ENCODE peak calls at places on chromosomes 2 and 18, in six cellular contexts. G, M, A, W, R and L are unnamed samples.

GRCh38 chr18:3360211-3360610 is 89.8 kb upstream of the TGIF1 start:
- DNase-seq in G (no peak), M (no peak), A (no peak), W (no peak), R (no peak), L (peak; percentile 49)

GRCh38 chr18:52341617-52342381 is 1.8 kb downstream of the DCC start:
- DNase-seq in G (peak; percentile 50), M (no peak), A (no peak), W (no peak), R (no peak), L (no peak)

GRCh38 chr2:231883468-231883881 is 42.7 kb downstream of the NPPC start:
- DNase-seq in G (no peak), M (no peak), A (no peak), W (no peak), R (no peak), L (no peak)

GRCh38 chr2:109365131-109365530 is 236.1 kb downstream of the SH3RF3 start:
- DNase-seq in G (no peak), M (no peak), A (no peak), W (no peak), R (no peak), L (no peak)

GRCh38 chr2:32632089-32632488 is 4.2 kb downstream of the TTC27 start:
- DNase-seq in G (no peak), M (peak; percentile 27), A (peak; percentile 63), W (no peak), R (peak; percentile 53), L (no peak)

GRCh38 chr18:61731693-61732376 is 161.0 kb downstream of the RNF152 start:
- DNase-seq in G (no peak), M (no peak), A (no peak), W (no peak), R (no peak), L (no peak)

GRCh38 chr2:95667480-95667879 is 75.7 kb downstream of the TRIM43 start:
- DNase-seq in G (no peak), M (no peak), A (no peak), W (no peak), R (no peak), L (no peak)

GRCh38 chr18:74682998-74683311 is 85.3 kb downstream of the ZNF407 start:
- DNase-seq in G (peak; percentile 12), M (no peak), A (peak; percentile 44), W (no peak), R (no peak), L (no peak)

GRCh38 chr2:68372435-68372834 is 7.4 kb downstream of the PLEK start:
- DNase-seq in G (no peak), M (no peak), A (no peak), W (no peak), R (no peak), L (no peak)

GRCh38 chr2:13651684-13652131 is 935.0 kb downstream of the TRIB2 start:
- DNase-seq in G (no peak), M (no peak), A (no peak), W (peak; percentile 49), R (no peak), L (no peak)

GRCh38 chr18:79321625-79322024 is 74.1 kb upstream of the NFATC1 start:
- DNase-seq in G (no peak), M (no peak), A (peak; percentile 44), W (no peak), R (no peak), L (no peak)

DNA sequence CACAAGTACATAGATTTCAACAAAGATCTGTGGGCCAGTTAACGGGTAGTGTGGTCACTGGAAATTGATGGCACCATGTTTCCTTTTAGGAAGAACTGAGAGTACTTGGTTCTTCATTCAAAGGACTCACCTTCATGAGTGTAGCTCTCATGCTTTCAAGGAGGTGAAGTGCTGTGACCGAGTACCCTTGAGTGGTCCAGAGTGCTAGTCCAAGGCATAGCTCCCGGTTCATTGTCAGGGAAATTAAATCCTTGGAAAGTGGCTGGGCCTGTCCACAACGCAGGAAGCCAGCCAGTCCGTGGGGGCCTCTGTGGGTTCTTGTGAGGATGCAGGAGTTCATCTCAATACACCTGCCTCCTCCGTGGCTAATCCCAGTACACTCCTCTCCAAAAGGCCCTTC is 295.1 kb downstream of the GALR1 start:
- DNase-seq in G (no peak), M (no peak), A (no peak), W (no peak), R (no peak), L (no peak)
- TF ChIP-seq SMC3 in G (no peak), M (no peak), A (no peak), W (no peak), R (no peak), L (no peak)

DNA sequence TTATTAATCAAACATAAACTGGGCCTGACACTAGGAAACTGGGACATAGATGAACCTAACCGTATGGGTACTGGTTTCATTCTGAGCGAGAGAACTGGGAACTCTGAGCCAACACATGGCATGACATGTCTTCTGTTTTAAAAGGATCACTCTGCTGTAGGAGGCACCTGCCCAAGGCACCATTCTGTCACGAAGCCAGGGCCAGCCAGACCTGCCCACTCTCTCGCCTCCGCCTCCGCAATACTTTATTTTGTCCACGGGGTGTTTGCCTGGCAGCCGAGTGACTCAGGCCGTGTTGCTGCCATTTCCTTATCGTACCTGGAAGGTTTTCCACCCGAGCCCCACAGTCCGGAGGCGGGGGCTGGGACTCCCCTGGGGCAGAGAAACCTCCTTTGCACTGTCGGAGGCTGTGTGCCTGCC is 120.4 kb upstream of the ACKR3 start:
- DNase-seq in G (no peak), M (no peak), A (no peak), W (no peak), R (no peak), L (no peak)
- TF ChIP-seq SMC3 in G (no peak), M (no peak), A (no peak), W (no peak), R (no peak), L (no peak)

GRCh38 chr2:156537147-156537546 is 101.0 kb downstream of the GPD2 start:
- DNase-seq in G (no peak), M (no peak), A (peak; percentile 34), W (no peak), R (no peak), L (no peak)
- TF ChIP-seq SMC3 in G (no peak), M (no peak), A (no peak), W (no peak), R (no peak), L (no peak)

DNA sequence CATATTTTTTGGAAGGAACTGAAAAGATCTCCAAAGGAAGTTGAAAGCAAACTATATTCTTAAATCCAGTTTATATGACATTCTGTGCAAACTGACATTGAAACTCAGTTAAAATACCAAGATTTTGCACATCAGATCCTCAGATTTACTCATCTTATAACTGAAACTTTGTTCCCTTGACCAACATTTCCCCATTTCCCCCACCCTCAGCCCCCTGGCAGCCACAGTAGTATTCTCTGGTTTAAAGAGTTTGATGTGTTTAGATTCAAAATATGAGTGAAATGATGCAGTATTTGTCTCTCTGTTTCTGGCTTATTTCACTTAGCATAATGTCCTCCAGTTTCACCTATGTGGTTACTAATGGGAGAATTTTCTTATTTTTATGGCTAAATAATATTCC is 99.2 kb upstream of the ITGA4 start:
- DNase-seq in G (no peak), M (no peak), A (no peak), W (no peak), R (no peak), L (no peak)
- TF ChIP-seq SMC3 in G (no peak), M (no peak), A (no peak), W (no peak), R (no peak), L (no peak)

GRCh38 chr2:240451108-240451611 is 15.7 kb downstream of the GPC1 start:
- DNase-seq in G (no peak), M (no peak), A (no peak), W (no peak), R (no peak), L (no peak)

GRCh38 chr2:240448387-240449274 is 13.2 kb downstream of the GPC1 start:
- DNase-seq in G (no peak), M (no peak), A (no peak), W (no peak), R (no peak), L (no peak)

GRCh38 chr2:240449764-240450531 is 14.5 kb downstream of the GPC1 start:
- DNase-seq in G (no peak), M (no peak), A (peak; percentile 38), W (no peak), R (no peak), L (no peak)

GRCh38 chr2:240451791-240452470 is 16.5 kb downstream of the GPC1 start:
- DNase-seq in G (no peak), M (no peak), A (no peak), W (no peak), R (no peak), L (no peak)

GRCh38 chr2:240450532-240451107 is 15.2 kb downstream of the GPC1 start:
- DNase-seq in G (no peak), M (no peak), A (no peak), W (no peak), R (no peak), L (no peak)
- TF ChIP-seq SMC3 in G (no peak), M (no peak), A (no peak), W (no peak), R (no peak), L (no peak)

DNA sequence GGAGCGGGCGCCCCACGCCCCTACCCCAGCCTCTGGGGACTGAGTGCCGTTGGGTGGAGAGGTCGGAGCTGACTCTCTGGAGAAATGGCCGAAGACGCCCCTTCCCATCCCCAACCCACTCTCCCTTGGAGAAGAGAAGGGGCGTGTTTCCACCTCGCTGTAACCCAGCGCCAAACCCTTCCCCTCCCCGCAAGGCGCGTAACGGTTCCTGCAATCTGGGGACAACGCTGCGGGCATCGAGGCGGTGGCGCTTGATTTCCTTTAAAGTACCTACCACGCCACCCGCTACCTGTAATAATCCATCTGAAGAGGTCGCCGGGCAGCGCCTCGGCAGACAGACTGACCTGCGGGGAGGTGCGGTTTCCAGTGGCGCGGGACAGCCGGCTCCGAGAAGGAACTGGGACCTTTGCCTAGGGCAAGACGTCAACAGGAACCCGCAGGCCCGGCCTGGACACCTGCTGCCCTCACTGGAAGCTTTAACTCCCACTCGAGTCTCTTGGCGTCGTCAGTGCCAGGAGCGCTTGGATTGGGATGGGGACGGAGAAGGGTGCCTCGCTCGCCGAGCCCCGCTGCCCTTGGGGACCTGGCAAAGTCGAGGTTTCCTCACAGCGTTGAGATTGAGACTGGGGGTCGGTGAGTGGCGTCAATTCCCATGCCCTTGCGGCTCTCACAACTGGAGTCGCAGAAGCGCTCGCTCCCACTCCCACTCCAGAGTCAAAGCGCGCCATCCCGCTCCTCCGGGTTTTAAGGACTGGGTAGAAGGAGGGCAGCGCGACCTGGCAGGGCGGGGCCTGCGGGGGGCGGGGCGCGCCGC is at the start of gene CYP1B1:
- DNase-seq in G (peak; percentile 39), M (peak; percentile 58), A (no peak), W (no peak), R (no peak), L (no peak)
- TF ChIP-seq SMC3 in G (no peak), M (no peak), A (no peak), W (no peak), R (no peak), L (no peak)